ENCODE peak calls at places on chromosomes 11 and 22, in ten cellular contexts. One of them, this sample, is unnamed.

GRCh38 chr11:9760180-9760550 is 96.3 kb downstream of the SWAP70 start:
- DNase-seq in cardiac fibroblast: peak
- DNase-seq in activated CD4-positive, alpha-beta memory T cell treated with anti-CD3 and anti-CD28 coated beads, Interleukin-2, amount 10 ng/mL, durations not matched to agents 7 days and 5 days: no peak
- DNase-seq in heart left ventricle: peak
- DNase-seq in H4: peak
- DNase-seq in stimulated activated naive CD8-positive, alpha-beta T cell treated with anti-CD3 and anti-CD28 coated beads, Interleukin-15, amount 100 ng/mL, for 72 hours: no peak
- DNase-seq in GM19239: no peak
- DNase-seq in left kidney: peak
- DNase-seq in NCI-H1436: no peak
- DNase-seq in kidney glomerular epithelial cell: peak
- DNase-seq in this sample: peak

GRCh38 chr11:133966924-133967598 is 10.3 kb upstream of the IGSF9B start:
- DNase-seq in cardiac fibroblast: no peak
- DNase-seq in left kidney: peak
- DNase-seq in stimulated activated naive CD8-positive, alpha-beta T cell treated with anti-CD3 and anti-CD28 coated beads, Interleukin-15, amount 100 ng/mL, for 72 hours: peak
- DNase-seq in H4: no peak
- DNase-seq in kidney glomerular epithelial cell: no peak
- DNase-seq in heart left ventricle: peak
- DNase-seq in activated CD4-positive, alpha-beta memory T cell treated with anti-CD3 and anti-CD28 coated beads, Interleukin-2, amount 10 ng/mL, durations not matched to agents 7 days and 5 days: peak
- DNase-seq in NCI-H1436: no peak
- DNase-seq in GM19239: no peak
- DNase-seq in this sample: peak

GRCh38 chr11:66700742-66701141 is 23.1 kb upstream of the RBM4B start:
- DNase-seq in cardiac fibroblast: no peak
- DNase-seq in NCI-H1436: no peak
- DNase-seq in GM19239: no peak
- DNase-seq in stimulated activated naive CD8-positive, alpha-beta T cell treated with anti-CD3 and anti-CD28 coated beads, Interleukin-15, amount 100 ng/mL, for 72 hours: no peak
- DNase-seq in heart left ventricle: no peak
- DNase-seq in activated CD4-positive, alpha-beta memory T cell treated with anti-CD3 and anti-CD28 coated beads, Interleukin-2, amount 10 ng/mL, durations not matched to agents 7 days and 5 days: no peak
- DNase-seq in kidney glomerular epithelial cell: no peak
- DNase-seq in left kidney: no peak
- DNase-seq in H4: no peak
- DNase-seq in this sample: no peak

GRCh38 chr22:23237841-23238240 is 57.5 kb downstream of the BCR start:
- DNase-seq in kidney glomerular epithelial cell: no peak
- DNase-seq in H4: no peak
- DNase-seq in heart left ventricle: no peak
- DNase-seq in GM19239: no peak
- DNase-seq in stimulated activated naive CD8-positive, alpha-beta T cell treated with anti-CD3 and anti-CD28 coated beads, Interleukin-15, amount 100 ng/mL, for 72 hours: no peak
- DNase-seq in cardiac fibroblast: no peak
- DNase-seq in left kidney: no peak
- DNase-seq in activated CD4-positive, alpha-beta memory T cell treated with anti-CD3 and anti-CD28 coated beads, Interleukin-2, amount 10 ng/mL, durations not matched to agents 7 days and 5 days: no peak
- DNase-seq in NCI-H1436: peak
- DNase-seq in this sample: no peak

GRCh38 chr11:17384002-17384511 is 4.4 kb downstream of the KCNJ11 start:
- DNase-seq in H4: peak
- DNase-seq in heart left ventricle: peak
- DNase-seq in GM19239: peak
- DNase-seq in activated CD4-positive, alpha-beta memory T cell treated with anti-CD3 and anti-CD28 coated beads, Interleukin-2, amount 10 ng/mL, durations not matched to agents 7 days and 5 days: peak
- DNase-seq in kidney glomerular epithelial cell: peak
- DNase-seq in left kidney: peak
- DNase-seq in cardiac fibroblast: peak
- DNase-seq in NCI-H1436: peak
- DNase-seq in stimulated activated naive CD8-positive, alpha-beta T cell treated with anti-CD3 and anti-CD28 coated beads, Interleukin-15, amount 100 ng/mL, for 72 hours: peak
- DNase-seq in this sample: peak

GRCh38 chr11:27385245-27385644 is 22.2 kb upstream of the CCDC34 start:
- DNase-seq in stimulated activated naive CD8-positive, alpha-beta T cell treated with anti-CD3 and anti-CD28 coated beads, Interleukin-15, amount 100 ng/mL, for 72 hours: no peak
- DNase-seq in activated CD4-positive, alpha-beta memory T cell treated with anti-CD3 and anti-CD28 coated beads, Interleukin-2, amount 10 ng/mL, durations not matched to agents 7 days and 5 days: no peak
- DNase-seq in left kidney: no peak
- DNase-seq in H4: peak
- DNase-seq in cardiac fibroblast: peak
- DNase-seq in kidney glomerular epithelial cell: peak
- DNase-seq in heart left ventricle: peak
- DNase-seq in NCI-H1436: no peak
- DNase-seq in GM19239: no peak
- DNase-seq in this sample: no peak

GRCh38 chr11:120835601-120836228 is 188.2 kb upstream of the TBCEL start:
- DNase-seq in activated CD4-positive, alpha-beta memory T cell treated with anti-CD3 and anti-CD28 coated beads, Interleukin-2, amount 10 ng/mL, durations not matched to agents 7 days and 5 days: peak
- DNase-seq in H4: no peak
- DNase-seq in stimulated activated naive CD8-positive, alpha-beta T cell treated with anti-CD3 and anti-CD28 coated beads, Interleukin-15, amount 100 ng/mL, for 72 hours: peak
- DNase-seq in cardiac fibroblast: no peak
- DNase-seq in kidney glomerular epithelial cell: no peak
- DNase-seq in GM19239: peak
- DNase-seq in NCI-H1436: no peak
- DNase-seq in left kidney: no peak
- DNase-seq in heart left ventricle: no peak
- DNase-seq in this sample: no peak

GRCh38 chr11:128565881-128566280 is 21.5 kb downstream of the ETS1 start:
- DNase-seq in cardiac fibroblast: no peak
- DNase-seq in H4: peak
- DNase-seq in kidney glomerular epithelial cell: no peak
- DNase-seq in left kidney: peak
- DNase-seq in heart left ventricle: no peak
- DNase-seq in NCI-H1436: no peak
- DNase-seq in activated CD4-positive, alpha-beta memory T cell treated with anti-CD3 and anti-CD28 coated beads, Interleukin-2, amount 10 ng/mL, durations not matched to agents 7 days and 5 days: no peak
- DNase-seq in GM19239: no peak
- DNase-seq in stimulated activated naive CD8-positive, alpha-beta T cell treated with anti-CD3 and anti-CD28 coated beads, Interleukin-15, amount 100 ng/mL, for 72 hours: no peak
- DNase-seq in this sample: no peak

GRCh38 chr22:46613606-46613997 is 6.6 kb upstream of the GRAMD4 start:
- DNase-seq in stimulated activated naive CD8-positive, alpha-beta T cell treated with anti-CD3 and anti-CD28 coated beads, Interleukin-15, amount 100 ng/mL, for 72 hours: no peak
- DNase-seq in NCI-H1436: no peak
- DNase-seq in left kidney: peak
- DNase-seq in GM19239: peak
- DNase-seq in cardiac fibroblast: peak
- DNase-seq in heart left ventricle: no peak
- DNase-seq in kidney glomerular epithelial cell: no peak
- DNase-seq in activated CD4-positive, alpha-beta memory T cell treated with anti-CD3 and anti-CD28 coated beads, Interleukin-2, amount 10 ng/mL, durations not matched to agents 7 days and 5 days: no peak
- DNase-seq in H4: no peak
- DNase-seq in this sample: no peak

GRCh38 chr22:19453718-19454117 is 6.2 kb upstream of the C22orf39 start:
- DNase-seq in kidney glomerular epithelial cell: no peak
- DNase-seq in heart left ventricle: no peak
- DNase-seq in H4: no peak
- DNase-seq in GM19239: no peak
- DNase-seq in activated CD4-positive, alpha-beta memory T cell treated with anti-CD3 and anti-CD28 coated beads, Interleukin-2, amount 10 ng/mL, durations not matched to agents 7 days and 5 days: no peak
- DNase-seq in left kidney: no peak
- DNase-seq in cardiac fibroblast: no peak
- DNase-seq in stimulated activated naive CD8-positive, alpha-beta T cell treated with anti-CD3 and anti-CD28 coated beads, Interleukin-15, amount 100 ng/mL, for 72 hours: no peak
- DNase-seq in NCI-H1436: no peak
- DNase-seq in this sample: no peak

GRCh38 chr22:45248832-45249561 is 8.3 kb upstream of the KIAA0930 start:
- DNase-seq in NCI-H1436: no peak
- DNase-seq in GM19239: peak
- DNase-seq in H4: no peak
- DNase-seq in left kidney: no peak
- DNase-seq in kidney glomerular epithelial cell: no peak
- DNase-seq in activated CD4-positive, alpha-beta memory T cell treated with anti-CD3 and anti-CD28 coated beads, Interleukin-2, amount 10 ng/mL, durations not matched to agents 7 days and 5 days: no peak
- DNase-seq in stimulated activated naive CD8-positive, alpha-beta T cell treated with anti-CD3 and anti-CD28 coated beads, Interleukin-15, amount 100 ng/mL, for 72 hours: no peak
- DNase-seq in heart left ventricle: no peak
- DNase-seq in cardiac fibroblast: no peak
- DNase-seq in this sample: no peak

GRCh38 chr11:70526116-70527045 is 128.1 kb downstream of the CTTN start:
- DNase-seq in kidney glomerular epithelial cell: no peak
- DNase-seq in cardiac fibroblast: no peak
- DNase-seq in GM19239: no peak
- DNase-seq in activated CD4-positive, alpha-beta memory T cell treated with anti-CD3 and anti-CD28 coated beads, Interleukin-2, amount 10 ng/mL, durations not matched to agents 7 days and 5 days: no peak
- DNase-seq in heart left ventricle: no peak
- DNase-seq in left kidney: no peak
- DNase-seq in H4: no peak
- DNase-seq in stimulated activated naive CD8-positive, alpha-beta T cell treated with anti-CD3 and anti-CD28 coated beads, Interleukin-15, amount 100 ng/mL, for 72 hours: no peak
- DNase-seq in NCI-H1436: no peak
- DNase-seq in this sample: peak

GRCh38 chr22:23243859-23244689 is 63.8 kb downstream of the BCR start:
- DNase-seq in NCI-H1436: no peak
- DNase-seq in kidney glomerular epithelial cell: no peak
- DNase-seq in GM19239: no peak
- DNase-seq in left kidney: no peak
- DNase-seq in heart left ventricle: no peak
- DNase-seq in cardiac fibroblast: no peak
- DNase-seq in H4: no peak
- DNase-seq in activated CD4-positive, alpha-beta memory T cell treated with anti-CD3 and anti-CD28 coated beads, Interleukin-2, amount 10 ng/mL, durations not matched to agents 7 days and 5 days: no peak
- DNase-seq in stimulated activated naive CD8-positive, alpha-beta T cell treated with anti-CD3 and anti-CD28 coated beads, Interleukin-15, amount 100 ng/mL, for 72 hours: no peak
- DNase-seq in this sample: no peak

GRCh38 chr22:20080776-20081654 is 974 bp downstream of the DGCR8 start:
- DNase-seq in GM19239: peak
- DNase-seq in kidney glomerular epithelial cell: peak
- DNase-seq in left kidney: peak
- DNase-seq in NCI-H1436: peak
- DNase-seq in activated CD4-positive, alpha-beta memory T cell treated with anti-CD3 and anti-CD28 coated beads, Interleukin-2, amount 10 ng/mL, durations not matched to agents 7 days and 5 days: peak
- DNase-seq in heart left ventricle: peak
- DNase-seq in stimulated activated naive CD8-positive, alpha-beta T cell treated with anti-CD3 and anti-CD28 coated beads, Interleukin-15, amount 100 ng/mL, for 72 hours: no peak
- DNase-seq in cardiac fibroblast: peak
- DNase-seq in H4: peak
- DNase-seq in this sample: peak

GRCh38 chr11:86632499-86633269 is 39.7 kb downstream of the ME3 start:
- DNase-seq in activated CD4-positive, alpha-beta memory T cell treated with anti-CD3 and anti-CD28 coated beads, Interleukin-2, amount 10 ng/mL, durations not matched to agents 7 days and 5 days: peak
- DNase-seq in H4: peak
- DNase-seq in NCI-H1436: no peak
- DNase-seq in left kidney: peak
- DNase-seq in heart left ventricle: no peak
- DNase-seq in stimulated activated naive CD8-positive, alpha-beta T cell treated with anti-CD3 and anti-CD28 coated beads, Interleukin-15, amount 100 ng/mL, for 72 hours: peak
- DNase-seq in GM19239: no peak
- DNase-seq in kidney glomerular epithelial cell: peak
- DNase-seq in cardiac fibroblast: peak
- DNase-seq in this sample: peak

GRCh38 chr22:27578937-27579617 is 222.5 kb downstream of the MN1 start:
- DNase-seq in GM19239: no peak
- DNase-seq in stimulated activated naive CD8-positive, alpha-beta T cell treated with anti-CD3 and anti-CD28 coated beads, Interleukin-15, amount 100 ng/mL, for 72 hours: no peak
- DNase-seq in left kidney: no peak
- DNase-seq in NCI-H1436: no peak
- DNase-seq in H4: no peak
- DNase-seq in cardiac fibroblast: peak
- DNase-seq in activated CD4-positive, alpha-beta memory T cell treated with anti-CD3 and anti-CD28 coated beads, Interleukin-2, amount 10 ng/mL, durations not matched to agents 7 days and 5 days: no peak
- DNase-seq in kidney glomerular epithelial cell: no peak
- DNase-seq in heart left ventricle: no peak
- DNase-seq in this sample: no peak

GRCh38 chr11:31786996-31787685 is 24.0 kb downstream of the PAX6 start:
- DNase-seq in H4: no peak
- DNase-seq in GM19239: no peak
- DNase-seq in cardiac fibroblast: no peak
- DNase-seq in left kidney: no peak
- DNase-seq in kidney glomerular epithelial cell: no peak
- DNase-seq in stimulated activated naive CD8-positive, alpha-beta T cell treated with anti-CD3 and anti-CD28 coated beads, Interleukin-15, amount 100 ng/mL, for 72 hours: no peak
- DNase-seq in NCI-H1436: no peak
- DNase-seq in heart left ventricle: no peak
- DNase-seq in activated CD4-positive, alpha-beta memory T cell treated with anti-CD3 and anti-CD28 coated beads, Interleukin-2, amount 10 ng/mL, durations not matched to agents 7 days and 5 days: no peak
- DNase-seq in this sample: no peak

GRCh38 chr11:114216804-114217195 is 79.4 kb upstream of the NNMT start:
- DNase-seq in H4: no peak
- DNase-seq in activated CD4-positive, alpha-beta memory T cell treated with anti-CD3 and anti-CD28 coated beads, Interleukin-2, amount 10 ng/mL, durations not matched to agents 7 days and 5 days: peak
- DNase-seq in NCI-H1436: no peak
- DNase-seq in GM19239: no peak
- DNase-seq in heart left ventricle: no peak
- DNase-seq in cardiac fibroblast: no peak
- DNase-seq in left kidney: no peak
- DNase-seq in stimulated activated naive CD8-positive, alpha-beta T cell treated with anti-CD3 and anti-CD28 coated beads, Interleukin-15, amount 100 ng/mL, for 72 hours: no peak
- DNase-seq in kidney glomerular epithelial cell: no peak
- DNase-seq in this sample: no peak

GRCh38 chr11:58513747-58514367 is 6.0 kb upstream of the OR5B21 start:
- DNase-seq in H4: peak
- DNase-seq in NCI-H1436: peak
- DNase-seq in stimulated activated naive CD8-positive, alpha-beta T cell treated with anti-CD3 and anti-CD28 coated beads, Interleukin-15, amount 100 ng/mL, for 72 hours: no peak
- DNase-seq in heart left ventricle: no peak
- DNase-seq in GM19239: no peak
- DNase-seq in activated CD4-positive, alpha-beta memory T cell treated with anti-CD3 and anti-CD28 coated beads, Interleukin-2, amount 10 ng/mL, durations not matched to agents 7 days and 5 days: no peak
- DNase-seq in cardiac fibroblast: peak
- DNase-seq in kidney glomerular epithelial cell: peak
- DNase-seq in left kidney: peak
- DNase-seq in this sample: no peak

GRCh38 chr11:85751738-85752137 is 59.2 kb downstream of the SYTL2 start:
- DNase-seq in kidney glomerular epithelial cell: no peak
- DNase-seq in heart left ventricle: no peak
- DNase-seq in H4: no peak
- DNase-seq in left kidney: no peak
- DNase-seq in GM19239: no peak
- DNase-seq in activated CD4-positive, alpha-beta memory T cell treated with anti-CD3 and anti-CD28 coated beads, Interleukin-2, amount 10 ng/mL, durations not matched to agents 7 days and 5 days: no peak
- DNase-seq in cardiac fibroblast: no peak
- DNase-seq in stimulated activated naive CD8-positive, alpha-beta T cell treated with anti-CD3 and anti-CD28 coated beads, Interleukin-15, amount 100 ng/mL, for 72 hours: no peak
- DNase-seq in NCI-H1436: no peak
- DNase-seq in this sample: no peak

GRCh38 chr11:65211293-65212105 is 29.8 kb downstream of the CAPN1 start:
- DNase-seq in stimulated activated naive CD8-positive, alpha-beta T cell treated with anti-CD3 and anti-CD28 coated beads, Interleukin-15, amount 100 ng/mL, for 72 hours: no peak
- DNase-seq in GM19239: no peak
- DNase-seq in kidney glomerular epithelial cell: no peak
- DNase-seq in NCI-H1436: no peak
- DNase-seq in activated CD4-positive, alpha-beta memory T cell treated with anti-CD3 and anti-CD28 coated beads, Interleukin-2, amount 10 ng/mL, durations not matched to agents 7 days and 5 days: no peak
- DNase-seq in heart left ventricle: no peak
- DNase-seq in left kidney: peak
- DNase-seq in cardiac fibroblast: no peak
- DNase-seq in H4: no peak
- DNase-seq in this sample: no peak

GRCh38 chr11:118907051-118907748 is 18.5 kb downstream of the BCL9L start:
- DNase-seq in kidney glomerular epithelial cell: peak
- DNase-seq in GM19239: peak
- DNase-seq in cardiac fibroblast: peak
- DNase-seq in NCI-H1436: peak
- DNase-seq in left kidney: peak
- DNase-seq in activated CD4-positive, alpha-beta memory T cell treated with anti-CD3 and anti-CD28 coated beads, Interleukin-2, amount 10 ng/mL, durations not matched to agents 7 days and 5 days: peak
- DNase-seq in stimulated activated naive CD8-positive, alpha-beta T cell treated with anti-CD3 and anti-CD28 coated beads, Interleukin-15, amount 100 ng/mL, for 72 hours: peak
- DNase-seq in heart left ventricle: peak
- DNase-seq in H4: peak
- DNase-seq in this sample: peak

GRCh38 chr22:27906241-27906640 is 12.8 kb downstream of the PITPNB start:
- DNase-seq in stimulated activated naive CD8-positive, alpha-beta T cell treated with anti-CD3 and anti-CD28 coated beads, Interleukin-15, amount 100 ng/mL, for 72 hours: no peak
- DNase-seq in GM19239: no peak
- DNase-seq in cardiac fibroblast: no peak
- DNase-seq in activated CD4-positive, alpha-beta memory T cell treated with anti-CD3 and anti-CD28 coated beads, Interleukin-2, amount 10 ng/mL, durations not matched to agents 7 days and 5 days: no peak
- DNase-seq in kidney glomerular epithelial cell: no peak
- DNase-seq in left kidney: no peak
- DNase-seq in NCI-H1436: no peak
- DNase-seq in heart left ventricle: no peak
- DNase-seq in H4: no peak
- DNase-seq in this sample: no peak

GRCh38 chr11:60753309-60753708 is 3.4 kb upstream of the MS4A15 start:
- DNase-seq in stimulated activated naive CD8-positive, alpha-beta T cell treated with anti-CD3 and anti-CD28 coated beads, Interleukin-15, amount 100 ng/mL, for 72 hours: no peak
- DNase-seq in heart left ventricle: no peak
- DNase-seq in activated CD4-positive, alpha-beta memory T cell treated with anti-CD3 and anti-CD28 coated beads, Interleukin-2, amount 10 ng/mL, durations not matched to agents 7 days and 5 days: no peak
- DNase-seq in H4: no peak
- DNase-seq in cardiac fibroblast: no peak
- DNase-seq in left kidney: no peak
- DNase-seq in kidney glomerular epithelial cell: no peak
- DNase-seq in GM19239: no peak
- DNase-seq in NCI-H1436: no peak
- DNase-seq in this sample: peak

GRCh38 chr11:42646959-42647358 is 664.8 kb upstream of the API5 start:
- DNase-seq in stimulated activated naive CD8-positive, alpha-beta T cell treated with anti-CD3 and anti-CD28 coated beads, Interleukin-15, amount 100 ng/mL, for 72 hours: no peak
- DNase-seq in cardiac fibroblast: no peak
- DNase-seq in heart left ventricle: no peak
- DNase-seq in activated CD4-positive, alpha-beta memory T cell treated with anti-CD3 and anti-CD28 coated beads, Interleukin-2, amount 10 ng/mL, durations not matched to agents 7 days and 5 days: no peak
- DNase-seq in left kidney: no peak
- DNase-seq in NCI-H1436: no peak
- DNase-seq in GM19239: no peak
- DNase-seq in kidney glomerular epithelial cell: no peak
- DNase-seq in H4: no peak
- DNase-seq in this sample: no peak

GRCh38 chr11:82889133-82890001 is 10.9 kb downstream of the PRCP start:
- DNase-seq in GM19239: no peak
- DNase-seq in activated CD4-positive, alpha-beta memory T cell treated with anti-CD3 and anti-CD28 coated beads, Interleukin-2, amount 10 ng/mL, durations not matched to agents 7 days and 5 days: no peak
- DNase-seq in NCI-H1436: no peak
- DNase-seq in stimulated activated naive CD8-positive, alpha-beta T cell treated with anti-CD3 and anti-CD28 coated beads, Interleukin-15, amount 100 ng/mL, for 72 hours: no peak
- DNase-seq in heart left ventricle: peak
- DNase-seq in H4: no peak
- DNase-seq in kidney glomerular epithelial cell: no peak
- DNase-seq in left kidney: peak
- DNase-seq in cardiac fibroblast: no peak
- DNase-seq in this sample: no peak

GRCh38 chr11:76277298-76278175 is 71.2 kb upstream of the WNT11 start:
- DNase-seq in stimulated activated naive CD8-positive, alpha-beta T cell treated with anti-CD3 and anti-CD28 coated beads, Interleukin-15, amount 100 ng/mL, for 72 hours: no peak
- DNase-seq in heart left ventricle: no peak
- DNase-seq in NCI-H1436: no peak
- DNase-seq in GM19239: no peak
- DNase-seq in kidney glomerular epithelial cell: no peak
- DNase-seq in left kidney: peak
- DNase-seq in activated CD4-positive, alpha-beta memory T cell treated with anti-CD3 and anti-CD28 coated beads, Interleukin-2, amount 10 ng/mL, durations not matched to agents 7 days and 5 days: no peak
- DNase-seq in H4: no peak
- DNase-seq in cardiac fibroblast: no peak
- DNase-seq in this sample: no peak

GRCh38 chr11:16603245-16603644 is 135.2 kb upstream of the C11orf58 start:
- DNase-seq in GM19239: no peak
- DNase-seq in heart left ventricle: peak
- DNase-seq in cardiac fibroblast: no peak
- DNase-seq in activated CD4-positive, alpha-beta memory T cell treated with anti-CD3 and anti-CD28 coated beads, Interleukin-2, amount 10 ng/mL, durations not matched to agents 7 days and 5 days: no peak
- DNase-seq in H4: no peak
- DNase-seq in stimulated activated naive CD8-positive, alpha-beta T cell treated with anti-CD3 and anti-CD28 coated beads, Interleukin-15, amount 100 ng/mL, for 72 hours: no peak
- DNase-seq in left kidney: peak
- DNase-seq in kidney glomerular epithelial cell: peak
- DNase-seq in NCI-H1436: no peak
- DNase-seq in this sample: no peak